ENCODE peak calls at places on chromosome 20, in five cellular contexts. One of them, this sample, is unnamed.

GRCh38 chr20:21505161-21505809 is 8.6 kb downstream of the NKX2-2 start:
- DNase-seq in MG63: peak
- DNase-seq in activated naive CD8-positive, alpha-beta T cell treated with anti-CD3 and anti-CD28 coated beads, Interleukin-2, amount 50 U/mL, for 24 hours: peak
- DNase-seq in ureter: no peak
- DNase-seq in GM04504: no peak
- DNase-seq in this sample: peak

GRCh38 chr20:49880724-49881445 is 34.4 kb downstream of the SPATA2 start:
- DNase-seq in MG63: no peak
- DNase-seq in activated naive CD8-positive, alpha-beta T cell treated with anti-CD3 and anti-CD28 coated beads, Interleukin-2, amount 50 U/mL, for 24 hours: no peak
- DNase-seq in ureter: no peak
- DNase-seq in GM04504: no peak
- DNase-seq in this sample: no peak

GRCh38 chr20:9889270-9889981 is 50.5 kb upstream of the PAK5 start:
- DNase-seq in MG63: no peak
- DNase-seq in activated naive CD8-positive, alpha-beta T cell treated with anti-CD3 and anti-CD28 coated beads, Interleukin-2, amount 50 U/mL, for 24 hours: no peak
- DNase-seq in ureter: no peak
- DNase-seq in GM04504: no peak
- DNase-seq in this sample: no peak

GRCh38 chr20:5215592-5216304 is 88.9 kb downstream of the CDS2 start:
- DNase-seq in MG63: no peak
- DNase-seq in activated naive CD8-positive, alpha-beta T cell treated with anti-CD3 and anti-CD28 coated beads, Interleukin-2, amount 50 U/mL, for 24 hours: no peak
- DNase-seq in ureter: no peak
- DNase-seq in GM04504: peak
- DNase-seq in this sample: no peak

GRCh38 chr20:12695937-12696336 is 312.8 kb upstream of the SPTLC3 start:
- DNase-seq in MG63: no peak
- DNase-seq in activated naive CD8-positive, alpha-beta T cell treated with anti-CD3 and anti-CD28 coated beads, Interleukin-2, amount 50 U/mL, for 24 hours: no peak
- DNase-seq in ureter: no peak
- DNase-seq in GM04504: no peak
- DNase-seq in this sample: peak

GRCh38 chr20:32762754-32763201 is 593 bp downstream of the DNMT3B start:
- DNase-seq in MG63: no peak
- DNase-seq in activated naive CD8-positive, alpha-beta T cell treated with anti-CD3 and anti-CD28 coated beads, Interleukin-2, amount 50 U/mL, for 24 hours: peak
- DNase-seq in ureter: no peak
- DNase-seq in GM04504: no peak
- DNase-seq in this sample: peak

GRCh38 chr20:33669873-33670640 is 3.3 kb downstream of the ACTL10 start:
- DNase-seq in MG63: no peak
- DNase-seq in activated naive CD8-positive, alpha-beta T cell treated with anti-CD3 and anti-CD28 coated beads, Interleukin-2, amount 50 U/mL, for 24 hours: no peak
- DNase-seq in ureter: no peak
- DNase-seq in GM04504: no peak
- DNase-seq in this sample: no peak

GRCh38 chr20:4763776-4764525 is 42.2 kb downstream of the PRND start:
- DNase-seq in MG63: no peak
- DNase-seq in activated naive CD8-positive, alpha-beta T cell treated with anti-CD3 and anti-CD28 coated beads, Interleukin-2, amount 50 U/mL, for 24 hours: no peak
- DNase-seq in ureter: no peak
- DNase-seq in GM04504: no peak
- DNase-seq in this sample: no peak

GRCh38 chr20:24608926-24609667 is 139.7 kb downstream of the SYNDIG1 start:
- DNase-seq in MG63: no peak
- DNase-seq in activated naive CD8-positive, alpha-beta T cell treated with anti-CD3 and anti-CD28 coated beads, Interleukin-2, amount 50 U/mL, for 24 hours: no peak
- DNase-seq in ureter: no peak
- DNase-seq in GM04504: no peak
- DNase-seq in this sample: no peak

GRCh38 chr20:3222635-3223600 is 13.6 kb downstream of the ITPA start:
- DNase-seq in MG63: no peak
- DNase-seq in activated naive CD8-positive, alpha-beta T cell treated with anti-CD3 and anti-CD28 coated beads, Interleukin-2, amount 50 U/mL, for 24 hours: peak
- DNase-seq in ureter: peak
- DNase-seq in GM04504: no peak
- DNase-seq in this sample: peak

GRCh38 chr20:62887147-62887859 is 25.7 kb upstream of the TCFL5 start:
- DNase-seq in MG63: no peak
- DNase-seq in activated naive CD8-positive, alpha-beta T cell treated with anti-CD3 and anti-CD28 coated beads, Interleukin-2, amount 50 U/mL, for 24 hours: no peak
- DNase-seq in ureter: peak
- DNase-seq in GM04504: peak
- DNase-seq in this sample: no peak

GRCh38 chr20:37238426-37238825 is 23.2 kb downstream of the GHRH start:
- DNase-seq in MG63: no peak
- DNase-seq in activated naive CD8-positive, alpha-beta T cell treated with anti-CD3 and anti-CD28 coated beads, Interleukin-2, amount 50 U/mL, for 24 hours: no peak
- DNase-seq in ureter: no peak
- DNase-seq in GM04504: no peak
- DNase-seq in this sample: no peak

GRCh38 chr20:32112862-32113261 is 3.3 kb downstream of the TM9SF4 start:
- DNase-seq in MG63: no peak
- DNase-seq in activated naive CD8-positive, alpha-beta T cell treated with anti-CD3 and anti-CD28 coated beads, Interleukin-2, amount 50 U/mL, for 24 hours: no peak
- DNase-seq in ureter: peak
- DNase-seq in GM04504: no peak
- DNase-seq in this sample: no peak

This sample was measured in NCI-H146.